ENCODE peak calls at places on chromosomes 1 and 21, in ten cellular contexts. One of them, this sample, is unnamed.

GRCh38 chr1:56645663-56646330 is 683 bp downstream of the PRKAA2 start:
- DNase-seq in suprapubic skin: no peak
- DNase-seq in PC-3: peak; percentile 44
- DNase-seq in kidney epithelial cell: no peak
- DNase-seq in OCI-LY7: no peak
- DNase-seq in AG09309: no peak
- DNase-seq in astrocyte: no peak
- DNase-seq in body of pancreas: peak; percentile 21
- DNase-seq in brain microvascular endothelial cell: no peak
- DNase-seq in adrenal gland: no peak
- DNase-seq in this sample: no peak

GRCh38 chr1:63856924-63857323 is 83.1 kb downstream of the ROR1 start:
- DNase-seq in adrenal gland: no peak
- DNase-seq in astrocyte: no peak
- DNase-seq in PC-3: no peak
- DNase-seq in brain microvascular endothelial cell: no peak
- DNase-seq in body of pancreas: no peak
- DNase-seq in OCI-LY7: no peak
- DNase-seq in suprapubic skin: no peak
- DNase-seq in AG09309: no peak
- DNase-seq in kidney epithelial cell: no peak
- DNase-seq in this sample: no peak

GRCh38 chr1:202085682-202086373 is 36.9 kb upstream of the GPR37L1 start:
- DNase-seq in AG09309: no peak
- DNase-seq in adrenal gland: no peak
- DNase-seq in suprapubic skin: no peak
- DNase-seq in body of pancreas: no peak
- DNase-seq in astrocyte: no peak
- DNase-seq in OCI-LY7: no peak
- DNase-seq in PC-3: no peak
- DNase-seq in kidney epithelial cell: no peak
- DNase-seq in brain microvascular endothelial cell: no peak
- DNase-seq in this sample: no peak

GRCh38 chr1:36761073-36761472 is 273.2 kb downstream of the GRIK3 start:
- DNase-seq in brain microvascular endothelial cell: no peak
- DNase-seq in kidney epithelial cell: no peak
- DNase-seq in suprapubic skin: no peak
- DNase-seq in astrocyte: no peak
- DNase-seq in adrenal gland: no peak
- DNase-seq in PC-3: peak; percentile 41
- DNase-seq in body of pancreas: no peak
- DNase-seq in AG09309: no peak
- DNase-seq in OCI-LY7: no peak
- DNase-seq in this sample: no peak

GRCh38 chr1:179190861-179191260 is 38.6 kb downstream of the ABL2 start:
- DNase-seq in adrenal gland: no peak
- DNase-seq in kidney epithelial cell: no peak
- DNase-seq in AG09309: no peak
- DNase-seq in brain microvascular endothelial cell: peak; percentile 31
- DNase-seq in PC-3: no peak
- DNase-seq in astrocyte: no peak
- DNase-seq in body of pancreas: no peak
- DNase-seq in suprapubic skin: no peak
- DNase-seq in OCI-LY7: no peak
- DNase-seq in this sample: no peak

GRCh38 chr21:45861156-45861870 is 120.3 kb upstream of the COL6A1 start:
- DNase-seq in astrocyte: no peak
- DNase-seq in OCI-LY7: no peak
- DNase-seq in AG09309: no peak
- DNase-seq in brain microvascular endothelial cell: no peak
- DNase-seq in body of pancreas: no peak
- DNase-seq in kidney epithelial cell: no peak
- DNase-seq in suprapubic skin: peak; percentile 38
- DNase-seq in PC-3: no peak
- DNase-seq in adrenal gland: no peak
- DNase-seq in this sample: no peak

GRCh38 chr1:209104646-209105045 is 478.9 kb upstream of the CAMK1G start:
- DNase-seq in PC-3: no peak
- DNase-seq in body of pancreas: no peak
- DNase-seq in suprapubic skin: no peak
- DNase-seq in OCI-LY7: no peak
- DNase-seq in brain microvascular endothelial cell: no peak
- DNase-seq in kidney epithelial cell: no peak
- DNase-seq in astrocyte: no peak
- DNase-seq in adrenal gland: no peak
- DNase-seq in AG09309: no peak
- DNase-seq in this sample: no peak

GRCh38 chr1:97654866-97655265 is 266.0 kb downstream of the DPYD start:
- DNase-seq in brain microvascular endothelial cell: no peak
- DNase-seq in PC-3: no peak
- DNase-seq in AG09309: peak; percentile 24
- DNase-seq in adrenal gland: no peak
- DNase-seq in body of pancreas: no peak
- DNase-seq in OCI-LY7: no peak
- DNase-seq in kidney epithelial cell: no peak
- DNase-seq in astrocyte: peak; percentile 90
- DNase-seq in suprapubic skin: no peak
- DNase-seq in this sample: no peak

GRCh38 chr1:33610391-33610790 is 137.9 kb downstream of the ZSCAN20 start:
- DNase-seq in body of pancreas: no peak
- DNase-seq in kidney epithelial cell: no peak
- DNase-seq in suprapubic skin: no peak
- DNase-seq in OCI-LY7: no peak
- DNase-seq in AG09309: no peak
- DNase-seq in astrocyte: no peak
- DNase-seq in adrenal gland: no peak
- DNase-seq in brain microvascular endothelial cell: no peak
- DNase-seq in PC-3: no peak
- DNase-seq in this sample: no peak

GRCh38 chr21:18249542-18250152 is 5.0 kb downstream of the CHODL start:
- DNase-seq in body of pancreas: no peak
- DNase-seq in PC-3: peak; percentile 13
- DNase-seq in adrenal gland: no peak
- DNase-seq in suprapubic skin: no peak
- DNase-seq in OCI-LY7: no peak
- DNase-seq in astrocyte: no peak
- DNase-seq in brain microvascular endothelial cell: no peak
- DNase-seq in kidney epithelial cell: no peak
- DNase-seq in AG09309: no peak
- DNase-seq in this sample: no peak

GRCh38 chr1:242890211-242890741 is 364.8 kb downstream of the CEP170 start:
- DNase-seq in kidney epithelial cell: no peak
- DNase-seq in adrenal gland: peak; percentile 57
- DNase-seq in PC-3: peak; percentile 31
- DNase-seq in OCI-LY7: no peak
- DNase-seq in astrocyte: no peak
- DNase-seq in AG09309: no peak
- DNase-seq in suprapubic skin: no peak
- DNase-seq in body of pancreas: no peak
- DNase-seq in brain microvascular endothelial cell: peak; percentile 6
- DNase-seq in this sample: no peak

GRCh38 chr1:102834688-102835320 is 273.5 kb downstream of the COL11A1 start:
- DNase-seq in suprapubic skin: no peak
- DNase-seq in brain microvascular endothelial cell: peak; percentile 29
- DNase-seq in astrocyte: peak; percentile 35
- DNase-seq in PC-3: peak; percentile 92
- DNase-seq in adrenal gland: no peak
- DNase-seq in kidney epithelial cell: no peak
- DNase-seq in body of pancreas: no peak
- DNase-seq in OCI-LY7: no peak
- DNase-seq in AG09309: no peak
- DNase-seq in this sample: no peak

GRCh38 chr1:150577557-150578277 is 1.7 kb downstream of the MCL1 start:
- DNase-seq in adrenal gland: peak; percentile 5
- DNase-seq in brain microvascular endothelial cell: peak; percentile 35
- DNase-seq in AG09309: no peak
- DNase-seq in kidney epithelial cell: no peak
- DNase-seq in PC-3: no peak
- DNase-seq in suprapubic skin: no peak
- DNase-seq in astrocyte: no peak
- DNase-seq in OCI-LY7: peak; percentile 50
- DNase-seq in body of pancreas: no peak
- DNase-seq in this sample: no peak

GRCh38 chr1:27504588-27505419 is 14.8 kb upstream of the WASF2 start:
- DNase-seq in kidney epithelial cell: no peak
- DNase-seq in astrocyte: peak; percentile 45
- DNase-seq in AG09309: no peak
- DNase-seq in PC-3: no peak
- DNase-seq in OCI-LY7: no peak
- DNase-seq in adrenal gland: peak; percentile 95
- DNase-seq in brain microvascular endothelial cell: no peak
- DNase-seq in suprapubic skin: peak; percentile 88
- DNase-seq in body of pancreas: peak; percentile 31
- DNase-seq in this sample: no peak

GRCh38 chr1:160877221-160877620 is 7.8 kb downstream of the ITLN1 start:
- DNase-seq in PC-3: no peak
- DNase-seq in AG09309: no peak
- DNase-seq in body of pancreas: no peak
- DNase-seq in adrenal gland: no peak
- DNase-seq in kidney epithelial cell: no peak
- DNase-seq in OCI-LY7: peak; percentile 53
- DNase-seq in suprapubic skin: no peak
- DNase-seq in astrocyte: no peak
- DNase-seq in brain microvascular endothelial cell: no peak
- DNase-seq in this sample: no peak

GRCh38 chr1:169526120-169526832 is 40.5 kb upstream of the SLC19A2 start:
- DNase-seq in brain microvascular endothelial cell: no peak
- DNase-seq in body of pancreas: no peak
- DNase-seq in suprapubic skin: no peak
- DNase-seq in adrenal gland: no peak
- DNase-seq in PC-3: no peak
- DNase-seq in kidney epithelial cell: no peak
- DNase-seq in AG09309: no peak
- DNase-seq in astrocyte: no peak
- DNase-seq in OCI-LY7: no peak
- DNase-seq in this sample: no peak
- H3K4me3 ChIP-seq in brain microvascular endothelial cell: no peak overlapping the region
- H3K4me3 ChIP-seq in body of pancreas: no peak overlapping the region
- H3K4me3 ChIP-seq in suprapubic skin: no peak overlapping the region
- H3K4me3 ChIP-seq in adrenal gland: no peak overlapping the region
- H3K4me3 ChIP-seq in PC-3: no peak overlapping the region
- H3K4me3 ChIP-seq in kidney epithelial cell: no peak overlapping the region
- H3K4me3 ChIP-seq in AG09309: no peak overlapping the region
- H3K4me3 ChIP-seq in astrocyte: no peak overlapping the region
- H3K4me3 ChIP-seq in OCI-LY7: no peak overlapping the region
- H3K4me3 ChIP-seq in this sample: no peak overlapping the region

DNA sequence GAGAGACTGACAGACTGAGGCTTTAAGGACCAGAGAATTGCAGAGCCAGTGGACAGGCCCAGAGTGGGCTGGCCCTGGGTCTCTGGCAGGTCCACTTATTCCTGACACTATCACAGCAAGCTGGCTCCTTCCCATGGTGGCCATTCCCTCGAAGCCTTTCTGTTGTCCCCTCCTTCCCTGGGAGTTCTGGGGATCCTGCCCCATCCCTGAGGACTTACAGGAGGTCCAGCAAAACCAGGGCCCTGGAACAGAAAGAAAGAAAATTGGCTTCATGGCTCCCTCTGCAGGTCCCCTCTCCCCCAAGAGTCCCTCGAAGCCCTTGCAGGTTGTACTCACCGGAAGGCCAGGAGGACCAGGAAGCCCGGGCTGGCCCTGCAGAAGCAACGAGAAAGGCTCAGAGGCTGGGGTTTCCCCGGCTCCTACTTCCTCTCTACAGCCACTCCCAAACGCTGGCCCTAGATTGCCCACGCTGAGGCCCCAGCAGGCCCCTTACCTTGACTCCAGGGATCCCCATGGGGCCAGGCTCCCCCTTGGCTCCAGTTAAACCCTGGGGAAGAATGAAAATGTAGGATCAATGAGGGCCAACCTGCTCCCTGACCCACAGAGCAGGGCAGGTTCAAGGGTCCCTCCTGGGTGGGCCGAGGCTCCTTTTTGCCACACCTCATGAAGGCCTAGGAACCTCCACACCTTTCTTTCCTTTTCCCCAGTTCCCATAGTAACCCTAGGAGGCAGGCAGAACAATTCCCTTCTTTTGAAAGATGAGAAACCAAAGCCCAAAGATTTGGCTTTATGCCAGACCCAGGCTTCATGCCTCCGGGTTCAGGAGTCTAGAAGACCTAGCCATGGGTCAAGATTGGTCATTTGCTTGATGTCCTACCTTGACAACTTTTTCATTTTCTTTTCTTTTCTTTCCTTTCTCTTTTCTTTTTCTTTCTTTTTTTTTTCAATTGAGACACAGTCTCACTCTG is 4.6 kb downstream of the COL9A2 start:
- DNase-seq in kidney epithelial cell: no peak
- DNase-seq in OCI-LY7: peak; percentile 72
- DNase-seq in PC-3: no peak
- DNase-seq in body of pancreas: no peak
- DNase-seq in adrenal gland: no peak
- DNase-seq in brain microvascular endothelial cell: no peak
- DNase-seq in astrocyte: no peak
- DNase-seq in AG09309: no peak
- DNase-seq in suprapubic skin: peak; percentile 83
- DNase-seq in this sample: no peak
- TF ChIP-seq CTCF in kidney epithelial cell: no peak
- TF ChIP-seq CTCF in OCI-LY7: no peak
- TF ChIP-seq CTCF in PC-3: no peak
- TF ChIP-seq CTCF in body of pancreas: no peak
- TF ChIP-seq CTCF in adrenal gland: no peak
- TF ChIP-seq CTCF in brain microvascular endothelial cell: no peak
- TF ChIP-seq CTCF in astrocyte: no peak
- TF ChIP-seq CTCF in AG09309: no peak
- TF ChIP-seq CTCF in suprapubic skin: no peak
- TF ChIP-seq CTCF in this sample: no peak

DNA sequence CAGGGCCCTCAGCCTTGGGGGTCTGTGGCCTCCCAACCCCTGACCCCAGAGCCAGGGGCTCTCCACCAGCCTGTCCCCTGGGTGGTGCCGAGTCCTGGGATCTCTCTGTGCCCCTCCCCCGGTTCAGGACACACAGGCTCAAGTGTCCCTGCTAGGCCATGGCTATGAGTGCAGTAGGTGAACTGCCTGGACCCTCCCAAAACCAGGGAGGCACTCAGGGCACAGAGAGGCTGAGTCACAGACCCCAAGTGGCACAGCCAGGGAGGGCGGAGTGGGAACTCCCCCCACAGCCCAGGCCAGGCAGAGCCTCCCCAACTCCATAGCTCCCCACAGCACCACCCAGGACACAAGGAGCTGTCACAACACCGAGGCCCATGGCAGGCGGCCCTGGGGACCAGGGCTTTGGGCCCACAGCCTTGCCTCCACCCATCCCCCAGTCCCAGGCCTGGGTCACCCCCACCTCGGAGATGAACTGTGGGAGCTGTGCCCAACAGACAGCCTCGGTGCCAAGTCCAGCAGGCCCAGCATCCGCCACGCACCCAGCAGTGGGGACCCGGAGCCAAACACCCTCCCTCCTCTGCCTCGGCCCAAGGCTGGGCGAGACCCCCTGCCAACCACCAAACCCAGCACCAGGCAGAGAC is 3.2 kb downstream of the DVL1 start:
- DNase-seq in adrenal gland: peak; percentile 68
- DNase-seq in brain microvascular endothelial cell: no peak
- DNase-seq in suprapubic skin: no peak
- DNase-seq in PC-3: no peak
- DNase-seq in OCI-LY7: no peak
- DNase-seq in AG09309: no peak
- DNase-seq in astrocyte: no peak
- DNase-seq in body of pancreas: no peak
- DNase-seq in kidney epithelial cell: no peak
- DNase-seq in this sample: no peak
- H3K4me3 ChIP-seq in adrenal gland: no peak overlapping the region
- H3K4me3 ChIP-seq in brain microvascular endothelial cell: no peak overlapping the region
- H3K4me3 ChIP-seq in suprapubic skin: no peak overlapping the region
- H3K4me3 ChIP-seq in PC-3: peak overlapping the region; percentile 91
- H3K4me3 ChIP-seq in OCI-LY7: no peak overlapping the region
- H3K4me3 ChIP-seq in AG09309: no peak overlapping the region
- H3K4me3 ChIP-seq in astrocyte: no peak overlapping the region
- H3K4me3 ChIP-seq in body of pancreas: no peak overlapping the region
- H3K4me3 ChIP-seq in kidney epithelial cell: no peak overlapping the region
- H3K4me3 ChIP-seq in this sample: no peak overlapping the region

GRCh38 chr1:224434447-224435317 is at the start of gene WDR26:
- DNase-seq in astrocyte: peak; percentile 65
- DNase-seq in suprapubic skin: peak; percentile 88
- DNase-seq in adrenal gland: peak; percentile 82
- DNase-seq in kidney epithelial cell: no peak
- DNase-seq in brain microvascular endothelial cell: peak; percentile 78
- DNase-seq in OCI-LY7: peak; percentile 93
- DNase-seq in PC-3: peak; percentile 81
- DNase-seq in AG09309: no peak
- DNase-seq in body of pancreas: peak; percentile 74
- DNase-seq in this sample: peak; percentile 44
- TF ChIP-seq CTCF in astrocyte: no peak
- TF ChIP-seq CTCF in suprapubic skin: no peak
- TF ChIP-seq CTCF in adrenal gland: peak; percentile 34
- TF ChIP-seq CTCF in kidney epithelial cell: no peak
- TF ChIP-seq CTCF in brain microvascular endothelial cell: peak; percentile 31
- TF ChIP-seq CTCF in OCI-LY7: no peak
- TF ChIP-seq CTCF in PC-3: peak; percentile 24
- TF ChIP-seq CTCF in AG09309: no peak
- TF ChIP-seq CTCF in body of pancreas: no peak
- TF ChIP-seq CTCF in this sample: peak; percentile 14

This sample was measured in retinal pigment epithelial cell.